ENCODE peak calls at places on chromosomes 6 and 20, in seven cellular contexts. One of them, this sample, is unnamed.

GRCh38 chr20:38275815-38276550 is 15.4 kb upstream of the KIAA1755 start:
- DNase-seq in heart right ventricle: no peak
- DNase-seq in vagina: no peak
- DNase-seq in tibial artery: no peak
- DNase-seq in stomach: no peak
- DNase-seq in right lobe of liver: no peak
- DNase-seq in GM12864: no peak
- DNase-seq in this sample: no peak

GRCh38 chr20:45320948-45321595 is 13.0 kb upstream of the MATN4 start:
- DNase-seq in tibial artery: no peak
- DNase-seq in GM12864: peak
- DNase-seq in vagina: no peak
- DNase-seq in heart right ventricle: no peak
- DNase-seq in stomach: no peak
- DNase-seq in right lobe of liver: no peak
- DNase-seq in this sample: no peak

GRCh38 chr6:138404666-138405337 is 779 bp downstream of the HEBP2 start:
- DNase-seq in heart right ventricle: peak
- DNase-seq in GM12864: no peak
- DNase-seq in vagina: no peak
- DNase-seq in stomach: no peak
- DNase-seq in right lobe of liver: peak
- DNase-seq in tibial artery: no peak
- DNase-seq in this sample: no peak

GRCh38 chr20:19688031-19688806 is 69.8 kb upstream of the RIN2 start:
- DNase-seq in vagina: no peak
- DNase-seq in GM12864: no peak
- DNase-seq in right lobe of liver: peak
- DNase-seq in stomach: peak
- DNase-seq in tibial artery: peak
- DNase-seq in heart right ventricle: peak
- DNase-seq in this sample: peak

GRCh38 chr6:117733341-117733740 is 58.1 kb downstream of the NUS1 start:
- DNase-seq in GM12864: no peak
- DNase-seq in heart right ventricle: no peak
- DNase-seq in right lobe of liver: no peak
- DNase-seq in tibial artery: no peak
- DNase-seq in stomach: no peak
- DNase-seq in vagina: no peak
- DNase-seq in this sample: no peak

GRCh38 chr20:16810216-16810615 is 62.1 kb downstream of the OTOR start:
- DNase-seq in tibial artery: no peak
- DNase-seq in GM12864: no peak
- DNase-seq in stomach: no peak
- DNase-seq in right lobe of liver: no peak
- DNase-seq in heart right ventricle: no peak
- DNase-seq in vagina: no peak
- DNase-seq in this sample: no peak

GRCh38 chr20:63942250-63943006 is 13.8 kb downstream of the UCKL1 start:
- DNase-seq in right lobe of liver: peak
- DNase-seq in heart right ventricle: peak
- DNase-seq in tibial artery: no peak
- DNase-seq in vagina: no peak
- DNase-seq in stomach: peak
- DNase-seq in GM12864: no peak
- DNase-seq in this sample: peak

GRCh38 chr6:20182926-20183521 is 29.2 kb downstream of the MBOAT1 start:
- DNase-seq in vagina: no peak
- DNase-seq in right lobe of liver: no peak
- DNase-seq in stomach: peak
- DNase-seq in heart right ventricle: peak
- DNase-seq in GM12864: no peak
- DNase-seq in tibial artery: no peak
- DNase-seq in this sample: no peak

GRCh38 chr6:35506536-35506935 is 6.2 kb downstream of the TULP1 start:
- DNase-seq in GM12864: no peak
- DNase-seq in right lobe of liver: no peak
- DNase-seq in stomach: no peak
- DNase-seq in tibial artery: no peak
- DNase-seq in vagina: no peak
- DNase-seq in heart right ventricle: no peak
- DNase-seq in this sample: no peak

GRCh38 chr6:77124604-77125003 is 338.7 kb downstream of the HTR1B start:
- DNase-seq in right lobe of liver: no peak
- DNase-seq in tibial artery: no peak
- DNase-seq in heart right ventricle: no peak
- DNase-seq in vagina: no peak
- DNase-seq in GM12864: no peak
- DNase-seq in stomach: no peak
- DNase-seq in this sample: no peak

GRCh38 chr20:4812216-4812615 is 90.5 kb downstream of the PRND start:
- DNase-seq in vagina: no peak
- DNase-seq in right lobe of liver: no peak
- DNase-seq in heart right ventricle: no peak
- DNase-seq in GM12864: no peak
- DNase-seq in tibial artery: no peak
- DNase-seq in stomach: no peak
- DNase-seq in this sample: no peak

GRCh38 chr6:41422156-41422555 is 86.7 kb downstream of the NCR2 start:
- DNase-seq in tibial artery: no peak
- DNase-seq in vagina: no peak
- DNase-seq in right lobe of liver: no peak
- DNase-seq in stomach: no peak
- DNase-seq in GM12864: no peak
- DNase-seq in heart right ventricle: no peak
- DNase-seq in this sample: no peak

GRCh38 chr20:19995220-19995863 is 21.8 kb upstream of the NAA20 start:
- DNase-seq in heart right ventricle: no peak
- DNase-seq in tibial artery: no peak
- DNase-seq in GM12864: peak
- DNase-seq in stomach: no peak
- DNase-seq in right lobe of liver: no peak
- DNase-seq in vagina: no peak
- DNase-seq in this sample: peak

GRCh38 chr20:39124064-39124463 is 161.9 kb downstream of the DHX35 start:
- DNase-seq in right lobe of liver: no peak
- DNase-seq in vagina: no peak
- DNase-seq in tibial artery: no peak
- DNase-seq in stomach: no peak
- DNase-seq in GM12864: no peak
- DNase-seq in heart right ventricle: no peak
- DNase-seq in this sample: no peak

GRCh38 chr6:115310156-115310555 is 750.5 kb downstream of the FRK start:
- DNase-seq in tibial artery: no peak
- DNase-seq in right lobe of liver: no peak
- DNase-seq in stomach: no peak
- DNase-seq in heart right ventricle: no peak
- DNase-seq in GM12864: no peak
- DNase-seq in vagina: no peak
- DNase-seq in this sample: no peak

GRCh38 chr20:50635676-50636600 is 55.4 kb downstream of the RIPOR3 start:
- DNase-seq in heart right ventricle: peak
- DNase-seq in tibial artery: no peak
- DNase-seq in stomach: peak
- DNase-seq in right lobe of liver: peak
- DNase-seq in vagina: no peak
- DNase-seq in GM12864: no peak
- DNase-seq in this sample: peak

GRCh38 chr20:35821807-35822242 is 50.0 kb downstream of the PHF20 start:
- DNase-seq in tibial artery: no peak
- DNase-seq in heart right ventricle: no peak
- DNase-seq in right lobe of liver: no peak
- DNase-seq in vagina: no peak
- DNase-seq in stomach: no peak
- DNase-seq in GM12864: no peak
- DNase-seq in this sample: no peak

GRCh38 chr6:82277686-82278085 is 30.1 kb upstream of the IBTK start:
- DNase-seq in tibial artery: no peak
- DNase-seq in stomach: no peak
- DNase-seq in vagina: no peak
- DNase-seq in right lobe of liver: no peak
- DNase-seq in GM12864: no peak
- DNase-seq in heart right ventricle: no peak
- DNase-seq in this sample: no peak

GRCh38 chr6:26250806-26251075 is 114.3 kb upstream of the BTN3A2 start:
- DNase-seq in stomach: no peak
- DNase-seq in vagina: no peak
- DNase-seq in heart right ventricle: no peak
- DNase-seq in GM12864: no peak
- DNase-seq in right lobe of liver: no peak
- DNase-seq in tibial artery: no peak
- DNase-seq in this sample: peak

GRCh38 chr20:16747291-16747811 is 807 bp upstream of the OTOR start:
- DNase-seq in tibial artery: no peak
- DNase-seq in heart right ventricle: no peak
- DNase-seq in stomach: peak
- DNase-seq in GM12864: no peak
- DNase-seq in right lobe of liver: no peak
- DNase-seq in vagina: no peak
- DNase-seq in this sample: no peak

GRCh38 chr6:42260424-42260888 is 42.8 kb upstream of the MRPS10 start:
- DNase-seq in tibial artery: no peak
- DNase-seq in stomach: no peak
- DNase-seq in vagina: no peak
- DNase-seq in right lobe of liver: no peak
- DNase-seq in GM12864: no peak
- DNase-seq in heart right ventricle: no peak
- DNase-seq in this sample: peak

GRCh38 chr6:38436726-38437465 is 202.8 kb downstream of the BTBD9 start:
- DNase-seq in heart right ventricle: no peak
- DNase-seq in right lobe of liver: no peak
- DNase-seq in tibial artery: no peak
- DNase-seq in vagina: no peak
- DNase-seq in stomach: no peak
- DNase-seq in GM12864: no peak
- DNase-seq in this sample: peak

GRCh38 chr6:11172501-11173337 is 59.7 kb downstream of the NEDD9 start:
- DNase-seq in vagina: no peak
- DNase-seq in tibial artery: peak
- DNase-seq in GM12864: peak
- DNase-seq in right lobe of liver: peak
- DNase-seq in stomach: peak
- DNase-seq in heart right ventricle: peak
- DNase-seq in this sample: peak

GRCh38 chr6:105509506-105510331 is 106.8 kb upstream of the PREP start:
- DNase-seq in right lobe of liver: no peak
- DNase-seq in GM12864: no peak
- DNase-seq in vagina: no peak
- DNase-seq in stomach: no peak
- DNase-seq in tibial artery: no peak
- DNase-seq in heart right ventricle: peak
- DNase-seq in this sample: peak
- TF ChIP-seq CTCF in right lobe of liver: no peak
- TF ChIP-seq CTCF in GM12864: no peak
- TF ChIP-seq CTCF in vagina: no peak
- TF ChIP-seq CTCF in stomach: no peak
- TF ChIP-seq CTCF in tibial artery: no peak
- TF ChIP-seq CTCF in heart right ventricle: peak
- TF ChIP-seq CTCF in this sample: peak

GRCh38 chr6:17278289-17279061 is 2.7 kb upstream of the RBM24 start:
- DNase-seq in heart right ventricle: no peak
- DNase-seq in stomach: no peak
- DNase-seq in tibial artery: no peak
- DNase-seq in right lobe of liver: no peak
- DNase-seq in GM12864: no peak
- DNase-seq in vagina: no peak
- DNase-seq in this sample: no peak
- H3K4me3 ChIP-seq in heart right ventricle: no peak
- H3K4me3 ChIP-seq in stomach: no peak
- H3K4me3 ChIP-seq in tibial artery: no peak
- H3K4me3 ChIP-seq in right lobe of liver: no peak
- H3K4me3 ChIP-seq in GM12864: no peak
- H3K4me3 ChIP-seq in vagina: no peak
- H3K4me3 ChIP-seq in this sample: no peak

GRCh38 chr6:32947552-32948465 is 5.1 kb downstream of the HLA-DMA start:
- DNase-seq in GM12864: no peak
- DNase-seq in tibial artery: no peak
- DNase-seq in right lobe of liver: no peak
- DNase-seq in heart right ventricle: no peak
- DNase-seq in stomach: no peak
- DNase-seq in vagina: no peak
- DNase-seq in this sample: peak
- TF ChIP-seq CTCF in GM12864: peak
- TF ChIP-seq CTCF in tibial artery: no peak
- TF ChIP-seq CTCF in right lobe of liver: peak
- TF ChIP-seq CTCF in heart right ventricle: peak
- TF ChIP-seq CTCF in stomach: peak
- TF ChIP-seq CTCF in vagina: no peak
- TF ChIP-seq CTCF in this sample: peak

GRCh38 chr6:28811873-28812272 is 111.9 kb downstream of the TRIM27 start:
- DNase-seq in GM12864: no peak
- DNase-seq in heart right ventricle: no peak
- DNase-seq in stomach: no peak
- DNase-seq in vagina: no peak
- DNase-seq in tibial artery: no peak
- DNase-seq in right lobe of liver: no peak
- DNase-seq in this sample: no peak

GRCh38 chr6:28809947-28810654 is 113.7 kb downstream of the TRIM27 start:
- DNase-seq in GM12864: no peak
- DNase-seq in stomach: no peak
- DNase-seq in heart right ventricle: no peak
- DNase-seq in right lobe of liver: no peak
- DNase-seq in vagina: no peak
- DNase-seq in tibial artery: no peak
- DNase-seq in this sample: peak

GRCh38 chr6:28810655-28811053 is 113.1 kb downstream of the TRIM27 start:
- DNase-seq in vagina: no peak
- DNase-seq in tibial artery: no peak
- DNase-seq in right lobe of liver: no peak
- DNase-seq in GM12864: no peak
- DNase-seq in stomach: no peak
- DNase-seq in heart right ventricle: no peak
- DNase-seq in this sample: no peak

GRCh38 chr6:28807682-28808280 is 116.0 kb downstream of the TRIM27 start:
- DNase-seq in vagina: no peak
- DNase-seq in right lobe of liver: no peak
- DNase-seq in heart right ventricle: no peak
- DNase-seq in GM12864: no peak
- DNase-seq in tibial artery: no peak
- DNase-seq in stomach: no peak
- DNase-seq in this sample: peak

GRCh38 chr6:28808383-28808782 is 115.4 kb downstream of the TRIM27 start:
- DNase-seq in right lobe of liver: no peak
- DNase-seq in vagina: no peak
- DNase-seq in heart right ventricle: no peak
- DNase-seq in GM12864: no peak
- DNase-seq in tibial artery: no peak
- DNase-seq in stomach: no peak
- DNase-seq in this sample: no peak
- H3K4me3 ChIP-seq in right lobe of liver: no peak
- H3K4me3 ChIP-seq in vagina: no peak
- H3K4me3 ChIP-seq in heart right ventricle: no peak
- H3K4me3 ChIP-seq in GM12864: no peak
- H3K4me3 ChIP-seq in tibial artery: no peak
- H3K4me3 ChIP-seq in stomach: no peak
- H3K4me3 ChIP-seq in this sample: peak

GRCh38 chr6:72619883-72620696 is 1.8 kb upstream of the KCNQ5 start:
- DNase-seq in heart right ventricle: peak
- DNase-seq in tibial artery: peak
- DNase-seq in vagina: no peak
- DNase-seq in GM12864: peak
- DNase-seq in right lobe of liver: no peak
- DNase-seq in stomach: peak
- DNase-seq in this sample: peak
- TF ChIP-seq CTCF in heart right ventricle: no peak
- TF ChIP-seq CTCF in tibial artery: no peak
- TF ChIP-seq CTCF in vagina: no peak
- TF ChIP-seq CTCF in GM12864: no peak
- TF ChIP-seq CTCF in right lobe of liver: no peak
- TF ChIP-seq CTCF in stomach: no peak
- TF ChIP-seq CTCF in this sample: no peak